ENCODE peak calls at places on chromosomes 12 and 14, in four cellular contexts. E is activated naive CD8-positive, alpha-beta T cell treated with anti-CD3 and anti-CD28 coated beads, Interleukin-2, amount 50 U/mL, for 24 hours; I is keratinocyte; C is osteoblast. T is an unnamed sample.

GRCh38 chr14:61184117-61184516 is 97.0 kb downstream of the TMEM30B start:
- DNase-seq in E (no peak), I (no peak), C (peak; percentile 82), T (no peak)

GRCh38 chr12:31324845-31325523 is 966 bp downstream of the SINHCAF start:
- DNase-seq in E (peak; percentile 43), I (no peak), C (peak; percentile 72), T (peak; percentile 30)

GRCh38 chr12:108516511-108517275 is 1.6 kb downstream of the FICD start:
- DNase-seq in E (no peak), I (no peak), C (no peak), T (no peak)

GRCh38 chr14:78974691-78975090 is 804.5 kb downstream of the NRXN3 start:
- DNase-seq in E (no peak), I (no peak), C (no peak), T (no peak)

GRCh38 chr12:88044035-88044434 is 14.8 kb upstream of the C12orf50 start:
- DNase-seq in E (no peak), I (no peak), C (no peak), T (no peak)

GRCh38 chr14:100581228-100582145 is 5.7 kb downstream of the BEGAIN start:
- DNase-seq in E (no peak), I (no peak), C (peak; percentile 70), T (no peak)

GRCh38 chr14:56219666-56220413 is 101.6 kb downstream of the PELI2 start:
- DNase-seq in E (no peak), I (no peak), C (no peak), T (no peak)

GRCh38 chr14:24051162-24051788 is 534 bp upstream of the CARMIL3 start:
- DNase-seq in E (no peak), I (no peak), C (peak; percentile 3), T (no peak)

GRCh38 chr12:124002021-124002640 is 29.1 kb downstream of the ZNF664 start:
- DNase-seq in E (no peak), I (no peak), C (peak; percentile 26), T (no peak)

GRCh38 chr14:31388687-31389413 is 31.5 kb downstream of the HEATR5A start:
- DNase-seq in E (no peak), I (no peak), C (no peak), T (no peak)

GRCh38 chr12:111406474-111407370 is 999 bp downstream of the SH2B3 start:
- DNase-seq in E (peak; percentile 68), I (no peak), C (peak; percentile 87), T (no peak)

GRCh38 chr14:103118663-103119404 is 4.4 kb upstream of the TNFAIP2 start:
- DNase-seq in E (no peak), I (no peak), C (no peak), T (no peak)

GRCh38 chr12:123907726-123908476 is 64.7 kb downstream of the CCDC92 start:
- DNase-seq in E (no peak), I (no peak), C (no peak), T (no peak)

GRCh38 chr12:71766202-71766601 is 11.5 kb downstream of the RAB21 start:
- DNase-seq in E (no peak), I (no peak), C (no peak), T (no peak)

GRCh38 chr12:46266382-46266791 is 2.5 kb downstream of the SLC38A1 start:
- DNase-seq in E (peak; percentile 45), I (no peak), C (peak; percentile 6), T (no peak)

GRCh38 chr14:94313991-94314655 is 9.0 kb downstream of the SERPINA6 start:
- DNase-seq in E (no peak), I (no peak), C (peak; percentile 81), T (no peak)

GRCh38 chr12:107600596-107601144 is 84.9 kb upstream of the PWP1 start:
- DNase-seq in E (no peak), I (no peak), C (no peak), T (no peak)

GRCh38 chr12:1608783-1609119 is 14.4 kb upstream of the FBXL14 start:
- DNase-seq in E (no peak), I (no peak), C (no peak), T (no peak)

GRCh38 chr12:93205361-93205760 is 172.4 kb upstream of the NUDT4 start:
- DNase-seq in E (no peak), I (no peak), C (no peak), T (no peak)

GRCh38 chr12:1799068-1799881 is 21.1 kb upstream of the LRTM2 start:
- DNase-seq in E (no peak), I (no peak), C (no peak), T (no peak)

GRCh38 chr12:64968989-64969819 is 144.8 kb downstream of the TBC1D30 start:
- DNase-seq in E (no peak), I (no peak), C (peak; percentile 76), T (no peak)

GRCh38 chr12:90342081-90342480 is 612.9 kb downstream of the CCER1 start:
- DNase-seq in E (no peak), I (no peak), C (no peak), T (no peak)

GRCh38 chr12:14828896-14829295 is 14.4 kb downstream of the ART4 start:
- DNase-seq in E (no peak), I (no peak), C (no peak), T (no peak)

GRCh38 chr14:73792476-73792875 is 59.2 kb upstream of the PTGR2 start:
- DNase-seq in E (no peak), I (no peak), C (no peak), T (no peak)

GRCh38 chr14:49942090-49942489 is 49.2 kb downstream of the ARF6 start:
- DNase-seq in E (no peak), I (no peak), C (no peak), T (no peak)

GRCh38 chr12:8953773-8954402 is 4.4 kb upstream of the M6PR start:
- DNase-seq in E (peak; percentile 47), I (no peak), C (no peak), T (no peak)

GRCh38 chr14:54106802-54107377 is 150.3 kb upstream of the BMP4 start:
- DNase-seq in E (no peak), I (no peak), C (peak; percentile 27), T (peak; percentile 21)

GRCh38 chr14:88901199-88901588 is 76.7 kb downstream of the TTC8 start:
- DNase-seq in E (no peak), I (no peak), C (no peak), T (no peak)

GRCh38 chr12:114636723-114637480 is 47.1 kb downstream of the TBX3 start:
- DNase-seq in E (no peak), I (peak; percentile 41), C (peak; percentile 81), T (no peak)

GRCh38 chr12:13198921-13199320 is 2.4 kb downstream of the EMP1 start:
- DNase-seq in E (no peak), I (no peak), C (no peak), T (no peak)

GRCh38 chr12:93595336-93595735 is 22.9 kb downstream of the SOCS2 start:
- DNase-seq in E (no peak), I (no peak), C (no peak), T (no peak)